ENCODE peak calls at places on chromosomes 12 and 14, in seven cellular contexts. I is DMS 273 treated with DMSO at 0.1 percent for 48 hours; S is stimulated activated CD4-positive, alpha-beta T cell treated with anti-CD3 and anti-CD28 coated beads, Interleukin-15, amount 100 ng/mL, for 1 hour; N is neural crest cell; X is fibroblast of mammary gland; M is left lung; O is A549. V is an unnamed sample.

GRCh38 chr12:122161682-122162081 is 12.3 kb downstream of the IL31 start:
- DNase-seq in I (no peak), S (no peak), N (no peak), X (no peak), M (no peak), O (no peak), V (no peak)

GRCh38 chr12:79121486-79121885 is 256.9 kb downstream of the SYT1 start:
- DNase-seq in I (no peak), S (no peak), N (no peak), X (no peak), M (no peak), O (peak; percentile 6), V (no peak)

GRCh38 chr12:93978553-93978952 is 169.8 kb upstream of the PLXNC1 start:
- DNase-seq in I (no peak), S (no peak), N (no peak), X (peak; percentile 90), M (no peak), O (no peak), V (no peak)

GRCh38 chr14:91835920-91836843 is 31.2 kb downstream of the TC2N start:
- DNase-seq in I (no peak), S (peak; percentile 84), N (peak; percentile 18), X (no peak), M (peak; percentile 92), O (peak; percentile 48), V (peak; percentile 82)

GRCh38 chr14:92341791-92342190 is 18.8 kb downstream of the SLC24A4 start:
- DNase-seq in I (no peak), S (no peak), N (no peak), X (no peak), M (no peak), O (no peak), V (no peak)

GRCh38 chr12:40325349-40325960 is 100.7 kb downstream of the LRRK2 start:
- DNase-seq in I (peak; percentile 15), S (no peak), N (no peak), X (peak; percentile 26), M (no peak), O (peak; percentile 63), V (no peak)

GRCh38 chr12:79710707-79711483 is 20.1 kb upstream of the PAWR start:
- DNase-seq in I (no peak), S (no peak), N (no peak), X (no peak), M (peak; percentile 77), O (no peak), V (no peak)

GRCh38 chr12:51351913-51352532 is 5.5 kb upstream of the CELA1 start:
- DNase-seq in I (no peak), S (no peak), N (peak; percentile 53), X (peak; percentile 69), M (no peak), O (peak; percentile 46), V (no peak)

GRCh38 chr12:9869307-9870161 is at the start of gene CLEC2B:
- DNase-seq in I (no peak), S (no peak), N (no peak), X (peak; percentile 97), M (no peak), O (no peak), V (no peak)

GRCh38 chr12:31339831-31340622 is 14.1 kb upstream of the SINHCAF start:
- DNase-seq in I (no peak), S (no peak), N (no peak), X (no peak), M (no peak), O (no peak), V (no peak)

GRCh38 chr12:4276524-4277204 is 3.1 kb downstream of the CCND2 start:
- DNase-seq in I (no peak), S (peak; percentile 72), N (peak; percentile 84), X (peak; percentile 88), M (no peak), O (peak; percentile 76), V (peak; percentile 87)

GRCh38 chr12:4443616-4444015 is 2.0 kb downstream of the FGF6 start:
- DNase-seq in I (no peak), S (no peak), N (no peak), X (no peak), M (no peak), O (no peak), V (no peak)

GRCh38 chr14:23640524-23641141 is 4.5 kb downstream of the DHRS2 start:
- DNase-seq in I (peak; percentile 64), S (no peak), N (no peak), X (peak; percentile 88), M (no peak), O (no peak), V (no peak)

GRCh38 chr14:26531894-26532293 is 65.9 kb downstream of the NOVA1 start:
- DNase-seq in I (no peak), S (no peak), N (no peak), X (peak; percentile 81), M (no peak), O (peak; percentile 14), V (no peak)

GRCh38 chr12:94458882-94459772 is 540 bp downstream of the CEP83 start:
- DNase-seq in I (no peak), S (no peak), N (no peak), X (peak; percentile 57), M (no peak), O (peak; percentile 13), V (no peak)

GRCh38 chr12:47940773-47941474 is 22.5 kb upstream of the TMEM106C start:
- DNase-seq in I (no peak), S (no peak), N (no peak), X (no peak), M (no peak), O (no peak), V (no peak)

GRCh38 chr14:77098470-77099353 is 654 bp downstream of the CIPC start:
- DNase-seq in I (no peak), S (no peak), N (no peak), X (no peak), M (peak; percentile 89), O (peak; percentile 29), V (peak; percentile 23)

GRCh38 chr14:56137842-56138241 is 19.6 kb downstream of the PELI2 start:
- DNase-seq in I (peak; percentile 32), S (no peak), N (no peak), X (no peak), M (no peak), O (no peak), V (no peak)

GRCh38 chr12:26666286-26666685 is 166.7 kb downstream of the ITPR2 start:
- DNase-seq in I (no peak), S (no peak), N (no peak), X (no peak), M (no peak), O (no peak), V (no peak)

GRCh38 chr12:41505001-41505400 is 316.9 kb downstream of the PDZRN4 start:
- DNase-seq in I (no peak), S (no peak), N (no peak), X (no peak), M (no peak), O (no peak), V (no peak)

GRCh38 chr12:126811401-126811800 is 1455.6 kb upstream of the TMEM132C start:
- DNase-seq in I (no peak), S (no peak), N (no peak), X (no peak), M (no peak), O (no peak), V (no peak)

GRCh38 chr12:109058773-109059172 is 6.4 kb downstream of the USP30 start:
- DNase-seq in I (no peak), S (no peak), N (no peak), X (no peak), M (no peak), O (no peak), V (no peak)

GRCh38 chr14:68523994-68524725 is 268.7 kb downstream of the ZFP36L1 start:
- DNase-seq in I (no peak), S (no peak), N (no peak), X (peak; percentile 84), M (no peak), O (no peak), V (no peak)

GRCh38 chr12:31750747-31751039 is 21.9 kb upstream of the AMN1 start:
- DNase-seq in I (no peak), S (no peak), N (no peak), X (no peak), M (no peak), O (no peak), V (no peak)

GRCh38 chr14:50040401-50040775 is 76.0 kb downstream of the VCPKMT start:
- DNase-seq in I (no peak), S (no peak), N (no peak), X (peak; percentile 85), M (no peak), O (peak; percentile 64), V (no peak)

GRCh38 chr14:21498540-21499526 is 12.3 kb downstream of the METTL3 start:
- DNase-seq in I (no peak), S (no peak), N (peak; percentile 36), X (peak; percentile 60), M (no peak), O (peak; percentile 49), V (no peak)

GRCh38 chr12:82672811-82673495 is 13.8 kb upstream of the TMTC2 start:
- DNase-seq in I (no peak), S (no peak), N (no peak), X (no peak), M (no peak), O (no peak), V (no peak)

GRCh38 chr14:92556255-92556741 is 42.7 kb downstream of the RIN3 start:
- DNase-seq in I (no peak), S (no peak), N (no peak), X (peak; percentile 65), M (no peak), O (no peak), V (no peak)

GRCh38 chr14:63524537-63525155 is 18.5 kb downstream of the PPP2R5E start:
- DNase-seq in I (no peak), S (no peak), N (no peak), X (no peak), M (no peak), O (no peak), V (no peak)

GRCh38 chr14:103067231-103067954 is 10.0 kb upstream of the CDC42BPB start:
- DNase-seq in I (no peak), S (no peak), N (no peak), X (peak; percentile 80), M (no peak), O (no peak), V (no peak)

GRCh38 chr14:65241125-65241752 is 138.9 kb upstream of the MAX start:
- DNase-seq in I (no peak), S (no peak), N (no peak), X (no peak), M (no peak), O (no peak), V (no peak)

GRCh38 chr14:105333613-105334364 is 19.2 kb downstream of the PACS2 start:
- DNase-seq in I (no peak), S (no peak), N (no peak), X (no peak), M (peak; percentile 67), O (no peak), V (no peak)